ENCODE peak calls at places on chromosomes 13 and 19, in eight cellular contexts. U is cardiac muscle cell; L is left ventricle myocardium inferior; V is glutamatergic neuron; K is CD8-positive, alpha-beta T cell; Y is endothelial cell; Q is esophagus muscularis mucosa; C is IMR-90. M is an unnamed sample.
A peak's percentile ranks its signal among the peaks of the same experiment; 100 is the strongest.

GRCh38 chr13:55219538-55219937 is 1921.2 kb upstream of the PRR20A start:
- DNase-seq in U (no peak), L (no peak), V (no peak), K (no peak), Y (no peak), Q (no peak), C (no peak), M (no peak)

GRCh38 chr19:2048959-2049740 is 1.9 kb downstream of the MKNK2 start:
- DNase-seq in U (no peak), L (no peak), V (no peak), K (no peak), Y (no peak), Q (no peak), C (no peak), M (no peak)

GRCh38 chr19:35562336-35562735 is 1.1 kb downstream of the ATP4A start:
- DNase-seq in U (no peak), L (no peak), V (no peak), K (no peak), Y (no peak), Q (no peak), C (no peak), M (no peak)

GRCh38 chr13:32426191-32426980 is 1.5 kb downstream of the N4BP2L1 start:
- DNase-seq in U (no peak), L (no peak), V (no peak), K (peak; percentile 30), Y (no peak), Q (no peak), C (no peak), M (peak; percentile 43)

GRCh38 chr13:98751397-98752110 is 918 bp downstream of the SLC15A1 start:
- DNase-seq in U (peak; percentile 39), L (no peak), V (no peak), K (no peak), Y (peak; percentile 38), Q (no peak), C (peak; percentile 5), M (no peak)

GRCh38 chr13:111789420-111789819 is 277.5 kb upstream of the SOX1 start:
- DNase-seq in U (no peak), L (no peak), V (no peak), K (no peak), Y (no peak), Q (peak; percentile 88), C (no peak), M (no peak)

GRCh38 chr19:41551711-41552110 is 24.3 kb upstream of the CEACAM21 start:
- DNase-seq in U (no peak), L (no peak), V (no peak), K (no peak), Y (no peak), Q (no peak), C (no peak), M (no peak)

GRCh38 chr13:114059428-114059827 is 73.0 kb downstream of the RASA3 start:
- DNase-seq in U (no peak), L (no peak), V (no peak), K (no peak), Y (no peak), Q (no peak), C (no peak), M (no peak)

GRCh38 chr19:5953034-5953589 is 24.8 kb downstream of the RANBP3 start:
- DNase-seq in U (no peak), L (no peak), V (no peak), K (no peak), Y (no peak), Q (no peak), C (peak; percentile 58), M (peak; percentile 55)

GRCh38 chr13:97659602-97660001 is 225.6 kb downstream of the RAP2A start:
- DNase-seq in U (peak; percentile 59), L (no peak), V (peak; percentile 27), K (no peak), Y (peak; percentile 46), Q (no peak), C (peak; percentile 21), M (peak; percentile 33)

GRCh38 chr19:16509141-16510061 is 13.2 kb downstream of the C19orf44 start:
- DNase-seq in U (peak; percentile 77), L (peak; percentile 44), V (no peak), K (no peak), Y (no peak), Q (no peak), C (peak; percentile 36), M (peak; percentile 9)

GRCh38 chr13:26831336-26831908 is 70.8 kb upstream of the GPR12 start:
- DNase-seq in U (no peak), L (no peak), V (no peak), K (no peak), Y (no peak), Q (no peak), C (no peak), M (no peak)

GRCh38 chr19:58166268-58166667 is 15.7 kb upstream of the ZNF329 start:
- DNase-seq in U (no peak), L (no peak), V (no peak), K (no peak), Y (no peak), Q (no peak), C (no peak), M (no peak)

GRCh38 chr13:24650157-24650556 is 30.1 kb upstream of the ATP12A start:
- DNase-seq in U (peak; percentile 65), L (no peak), V (no peak), K (no peak), Y (no peak), Q (no peak), C (peak; percentile 40), M (peak; percentile 70)

GRCh38 chr13:77828815-77829214 is 89.8 kb downstream of the EDNRB start:
- DNase-seq in U (no peak), L (no peak), V (no peak), K (no peak), Y (no peak), Q (no peak), C (no peak), M (no peak)

DNA sequence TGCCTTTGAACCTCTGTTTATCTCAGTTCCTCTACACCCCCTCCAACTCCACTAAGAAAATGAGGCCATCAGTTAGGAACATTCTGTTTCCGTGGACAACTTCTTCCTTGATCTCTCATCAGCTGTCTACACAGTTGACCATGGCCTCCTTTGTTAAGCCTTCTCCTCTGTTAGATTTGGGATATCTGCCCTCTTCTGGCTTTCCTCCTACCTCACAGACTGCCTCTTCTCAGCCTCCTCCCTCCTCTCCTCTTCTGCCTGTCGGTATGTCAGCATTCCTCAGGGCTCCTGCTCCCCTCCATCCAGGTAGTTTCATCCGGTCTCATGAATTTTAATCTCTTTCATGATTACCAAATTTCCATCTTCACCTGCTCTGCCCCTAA is 454.9 kb downstream of the FOXO1 start:
- DNase-seq in U (no peak), L (no peak), V (no peak), K (no peak), Y (no peak), Q (no peak), C (no peak), M (no peak)
- TF ChIP-seq CTCF in U (no peak), L (no peak), V (no peak), K (no peak), Y (no peak), Q (no peak), C (no peak), M (no peak)

GRCh38 chr19:44806271-44806670 is 2.6 kb upstream of the BCAM start:
- DNase-seq in U (no peak), L (no peak), V (no peak), K (no peak), Y (no peak), Q (no peak), C (no peak), M (no peak)

GRCh38 chr19:44809856-44810554 is 1.1 kb downstream of the BCAM start:
- DNase-seq in U (no peak), L (no peak), V (no peak), K (no peak), Y (no peak), Q (no peak), C (no peak), M (no peak)

GRCh38 chr19:44807162-44807561 is 1.7 kb upstream of the BCAM start:
- DNase-seq in U (no peak), L (no peak), V (no peak), K (no peak), Y (no peak), Q (no peak), C (no peak), M (no peak)

GRCh38 chr19:44808463-44809371 is at the start of gene BCAM:
- DNase-seq in U (peak; percentile 85), L (peak; percentile 86), V (peak; percentile 54), K (no peak), Y (peak; percentile 58), Q (no peak), C (peak; percentile 54), M (peak; percentile 72)

GRCh38 chr19:44807652-44808462 is 1.0 kb upstream of the BCAM start:
- DNase-seq in U (peak; percentile 57), L (no peak), V (peak; percentile 69), K (no peak), Y (peak; percentile 77), Q (no peak), C (peak; percentile 34), M (peak; percentile 50)
- TF ChIP-seq CTCF in U (peak; percentile 52), L (peak; percentile 68), V (peak; percentile 47), K (no peak), Y (peak; percentile 35), Q (peak; percentile 33), C (peak; percentile 59), M (peak; percentile 61)

DNA sequence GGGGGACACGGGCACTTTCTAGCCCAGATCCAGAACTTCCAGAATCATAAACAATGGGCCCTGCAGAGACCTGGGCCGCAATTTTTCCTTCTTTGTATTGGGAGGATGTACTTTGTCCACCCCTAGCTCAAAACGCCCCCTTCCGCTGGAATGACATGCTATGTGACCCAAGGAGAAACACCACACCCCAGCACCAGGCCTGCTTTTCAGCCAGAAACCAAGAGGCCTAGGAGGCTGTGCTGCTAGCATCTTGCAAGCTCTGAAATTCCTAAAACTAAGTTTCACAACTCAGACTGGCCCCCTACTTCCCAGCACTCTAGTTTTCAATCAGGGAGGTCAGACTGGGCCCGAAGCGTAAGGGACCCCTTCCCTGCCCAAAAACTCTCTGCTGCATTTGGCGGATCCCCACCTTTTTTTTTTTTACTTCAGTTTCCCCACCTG is 538 bp downstream of the LSM4 start:
- DNase-seq in U (peak; percentile 60), L (peak; percentile 46), V (peak; percentile 70), K (peak; percentile 52), Y (peak; percentile 59), Q (no peak), C (peak; percentile 65), M (peak; percentile 77)
- TF ChIP-seq CTCF in U (peak; percentile 24), L (no peak), V (no peak), K (no peak), Y (no peak), Q (no peak), C (peak; percentile 28), M (peak; percentile 41)

DNA sequence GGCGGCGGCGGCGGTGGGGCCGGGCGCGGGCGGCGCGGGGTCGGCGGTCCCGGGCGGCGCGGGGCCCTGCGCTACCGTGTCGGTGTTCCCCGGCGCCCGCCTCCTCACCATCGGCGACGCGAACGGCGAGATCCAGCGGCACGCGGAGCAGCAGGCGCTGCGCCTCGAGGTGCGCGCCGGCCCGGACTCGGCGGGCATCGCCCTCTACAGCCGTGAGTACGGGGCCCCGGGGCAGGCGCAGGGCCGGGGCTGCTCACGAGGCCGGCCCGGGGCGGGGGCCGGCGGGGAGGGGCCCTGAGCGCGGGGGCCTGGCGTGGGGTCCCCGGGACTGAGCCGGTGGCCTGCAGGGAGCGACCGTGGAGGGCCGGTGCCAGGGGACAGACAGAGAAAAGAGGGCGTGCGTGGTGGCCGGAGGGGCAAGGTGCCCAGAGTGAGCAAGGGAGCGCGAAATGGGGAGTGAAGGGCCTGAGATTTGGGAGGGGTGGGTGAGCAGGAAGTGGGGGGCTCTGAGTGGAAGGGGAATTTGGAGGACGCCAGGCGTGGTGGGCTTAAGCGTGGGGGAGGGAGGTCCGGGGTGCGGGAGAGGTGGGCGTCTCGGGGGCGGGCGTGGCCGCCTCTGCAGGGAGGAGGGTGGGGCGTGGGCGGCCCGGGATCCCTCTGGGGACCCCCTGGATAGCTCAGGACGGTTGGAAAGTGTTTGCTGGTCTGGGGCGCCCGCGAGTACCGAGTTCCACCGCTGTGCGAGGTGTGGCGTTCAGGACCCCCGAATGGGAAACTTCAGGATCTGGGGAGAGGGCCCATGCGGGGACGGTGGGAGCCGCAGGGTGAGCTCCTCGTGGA is 578 bp downstream of the CARM1 start:
- DNase-seq in U (peak; percentile 21), L (peak; percentile 52), V (peak; percentile 77), K (peak; percentile 19), Y (peak; percentile 36), Q (no peak), C (no peak), M (no peak)
- TF ChIP-seq CTCF in U (peak; percentile 5), L (peak; percentile 31), V (peak; percentile 61), K (no peak), Y (peak; percentile 18), Q (no peak), C (no peak), M (peak; percentile 12)